ENCODE peak calls at places on chromosomes 11 and 22, in four cellular contexts. H, K, F and L are unnamed samples.

GRCh38 chr11:95283653-95284052 is 52.7 kb upstream of the SESN3 start:
- DNase-seq in F (no peak), K (no peak), H (no peak), L (no peak)

GRCh38 chr11:76787911-76788596 is 4.9 kb downstream of the TSKU start:
- DNase-seq in H (peak), F (peak), K (peak), L (peak)

GRCh38 chr11:7977251-7977917 is 9.8 kb upstream of the EIF3F start:
- DNase-seq in H (no peak), K (no peak), F (no peak), L (no peak)

GRCh38 chr11:46281374-46281831 is 3.9 kb downstream of the CREB3L1 start:
- DNase-seq in H (no peak), F (peak), K (no peak), L (no peak)

GRCh38 chr11:31690041-31690440 is 121.1 kb downstream of the PAX6 start:
- DNase-seq in F (no peak), K (no peak), H (no peak), L (no peak)

GRCh38 chr22:26748845-26749244 is 91.5 kb downstream of the MIAT start:
- DNase-seq in H (no peak), K (no peak), F (no peak), L (no peak)

GRCh38 chr11:104967493-104968364 is 645 bp downstream of the CASP4 start:
- DNase-seq in F (no peak), H (no peak), K (no peak), L (no peak)

GRCh38 chr11:93494341-93494740 is 48.9 kb downstream of the SMCO4 start:
- DNase-seq in H (no peak), F (no peak), K (no peak), L (no peak)

GRCh38 chr22:32862936-32863661 is 61.6 kb downstream of the TIMP3 start:
- DNase-seq in K (no peak), F (no peak), H (no peak), L (no peak)

GRCh38 chr11:111624602-111625001 is 22.4 kb downstream of the SIK2 start:
- DNase-seq in H (peak), K (no peak), F (no peak), L (no peak)

GRCh38 chr11:11270236-11270775 is 82.7 kb downstream of the CSNK2A3 start:
- DNase-seq in H (no peak), F (no peak), K (no peak), L (no peak)

GRCh38 chr22:17268501-17269223 is 49.4 kb upstream of the ADA2 start:
- DNase-seq in F (peak), H (no peak), K (no peak), L (no peak)

GRCh38 chr11:69012092-69013008 is 696 bp downstream of the MRGPRF start:
- DNase-seq in F (no peak), K (no peak), H (no peak), L (peak)

GRCh38 chr11:10109836-10110235 is 184.2 kb downstream of the SBF2 start:
- DNase-seq in F (no peak), K (no peak), H (no peak), L (no peak)

GRCh38 chr22:45502215-45503070 is at the start of gene FBLN1:
- DNase-seq in K (no peak), H (peak), F (peak), L (peak)

GRCh38 chr11:69828276-69828970 is 9.2 kb upstream of the FGF3 start:
- DNase-seq in F (no peak), H (no peak), K (no peak), L (no peak)

GRCh38 chr11:89443366-89444303 is 47.5 kb downstream of the NOX4 start:
- DNase-seq in H (no peak), K (no peak), F (no peak), L (peak)

GRCh38 chr11:64234840-64235379 is 526 bp downstream of the VEGFB start:
- DNase-seq in F (peak), K (no peak), H (no peak), L (peak)

GRCh38 chr11:118916842-118917388 is 8.8 kb downstream of the BCL9L start:
- DNase-seq in H (peak), F (no peak), K (no peak), L (no peak)

GRCh38 chr22:43126506-43127165 is 16.1 kb downstream of the BIK start:
- DNase-seq in H (peak), F (peak), K (peak), L (peak)

GRCh38 chr11:127225619-127226018 is 225.0 kb upstream of the KIRREL3 start:
- DNase-seq in K (no peak), H (no peak), F (no peak), L (no peak)

GRCh38 chr11:127226376-127226775 is 225.8 kb upstream of the KIRREL3 start:
- DNase-seq in K (no peak), F (no peak), H (no peak), L (no peak)

GRCh38 chr11:127223633-127224032 is 223.1 kb upstream of the KIRREL3 start:
- DNase-seq in F (no peak), K (no peak), H (no peak), L (no peak)

GRCh38 chr11:127224276-127224675 is 223.7 kb upstream of the KIRREL3 start:
- DNase-seq in K (no peak), H (no peak), F (no peak), L (no peak)

DNA sequence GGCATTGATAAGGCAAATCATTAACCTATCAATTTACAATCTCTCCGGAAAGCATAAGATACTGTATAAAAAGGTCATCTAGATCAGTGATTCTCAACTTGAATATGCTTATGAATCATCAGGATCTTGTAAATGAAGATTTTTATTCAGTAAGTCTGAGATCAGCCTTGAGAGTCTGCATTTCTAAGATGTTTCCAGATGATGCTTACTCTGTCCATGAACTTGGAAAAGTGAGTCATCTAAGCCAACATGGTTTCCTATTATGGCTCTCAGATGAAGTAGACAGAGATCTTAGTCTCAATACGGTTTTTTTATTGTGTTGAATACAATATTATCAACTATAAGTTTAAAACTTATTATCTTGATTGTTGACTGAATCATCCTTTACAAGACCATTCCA is 226.4 kb upstream of the KIRREL3 start:
- DNase-seq in F (no peak), H (no peak), K (no peak), L (no peak)
- TF ChIP-seq ELF1 in F (no peak), H (no peak), K (no peak), L (no peak)

GRCh38 chr11:47516155-47516554 is 36.8 kb downstream of the CELF1 start:
- DNase-seq in K (no peak), H (no peak), F (no peak), L (no peak)

GRCh38 chr11:47514825-47515647 is 37.9 kb downstream of the CELF1 start:
- DNase-seq in K (no peak), F (peak), H (no peak), L (no peak)

GRCh38 chr11:47518212-47518959 is 34.5 kb downstream of the CELF1 start:
- DNase-seq in K (no peak), F (no peak), H (no peak), L (no peak)

GRCh38 chr11:47512701-47513100 is 40.2 kb downstream of the CELF1 start:
- DNase-seq in K (no peak), F (no peak), H (no peak), L (no peak)

GRCh38 chr11:47516984-47517853 is 35.7 kb downstream of the CELF1 start:
- DNase-seq in K (no peak), H (peak), F (no peak), L (no peak)
- H3K4me2 ChIP-seq in K (no peak), H (peak), F (no peak), L (no peak)

GRCh38 chr11:65891180-65892136 is 985 bp downstream of the CCDC85B start:
- DNase-seq in H (peak), K (no peak), F (peak), L (peak)
- TF ChIP-seq ELF1 in H (peak), K (no peak), F (no peak), L (peak)

DNA sequence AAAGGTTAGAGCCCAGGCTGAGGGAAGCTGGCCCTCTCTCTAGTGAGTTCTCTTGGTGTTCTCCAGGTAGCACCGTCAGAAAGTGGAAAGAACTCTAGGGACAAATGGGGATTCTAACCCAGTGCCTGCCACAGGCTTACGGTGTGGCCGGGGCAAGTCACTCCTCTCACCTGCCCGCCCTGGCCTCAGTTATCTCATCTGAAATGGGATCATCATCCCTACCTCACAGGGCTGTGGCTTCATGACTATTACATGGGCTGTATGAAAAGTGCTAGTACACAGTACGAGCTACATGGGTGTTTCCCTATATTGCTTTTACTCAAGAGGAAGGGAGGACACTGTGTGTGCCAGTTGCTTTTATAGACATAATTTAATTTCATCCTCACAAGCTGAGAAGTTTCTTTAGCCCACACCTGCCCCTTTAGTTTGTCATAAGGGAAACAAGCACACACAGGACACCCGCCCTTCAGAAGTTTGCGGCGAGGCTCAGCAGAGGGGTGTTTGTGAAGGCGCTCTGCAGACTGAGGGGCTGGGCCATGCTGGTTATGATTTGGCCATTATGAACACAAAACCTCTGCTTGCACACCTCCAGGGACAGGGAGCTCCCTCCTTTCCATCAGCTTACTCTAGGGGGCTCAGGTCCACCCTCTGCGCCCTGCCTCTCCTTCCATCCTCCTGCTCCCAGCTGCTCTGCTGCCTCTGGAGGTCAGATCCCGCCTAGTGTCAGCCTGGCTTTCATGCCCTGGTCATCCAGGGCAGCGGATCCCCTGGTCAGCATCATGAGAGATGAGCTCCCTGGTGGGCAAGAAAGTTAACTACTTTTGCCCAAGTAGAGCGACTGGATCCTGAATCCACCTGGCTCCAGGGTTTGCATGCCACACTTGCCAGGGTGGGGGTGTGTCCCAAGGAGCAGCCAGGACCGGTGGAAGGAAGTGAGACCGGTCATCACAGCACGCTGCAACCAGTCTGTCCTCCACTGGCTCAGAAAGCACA is 1.2 kb downstream of the KLHL35 start:
- DNase-seq in H (no peak), F (peak), K (no peak), L (peak)
- H3K4me2 ChIP-seq in H (no peak), F (no peak), K (peak), L (no peak)

DNA sequence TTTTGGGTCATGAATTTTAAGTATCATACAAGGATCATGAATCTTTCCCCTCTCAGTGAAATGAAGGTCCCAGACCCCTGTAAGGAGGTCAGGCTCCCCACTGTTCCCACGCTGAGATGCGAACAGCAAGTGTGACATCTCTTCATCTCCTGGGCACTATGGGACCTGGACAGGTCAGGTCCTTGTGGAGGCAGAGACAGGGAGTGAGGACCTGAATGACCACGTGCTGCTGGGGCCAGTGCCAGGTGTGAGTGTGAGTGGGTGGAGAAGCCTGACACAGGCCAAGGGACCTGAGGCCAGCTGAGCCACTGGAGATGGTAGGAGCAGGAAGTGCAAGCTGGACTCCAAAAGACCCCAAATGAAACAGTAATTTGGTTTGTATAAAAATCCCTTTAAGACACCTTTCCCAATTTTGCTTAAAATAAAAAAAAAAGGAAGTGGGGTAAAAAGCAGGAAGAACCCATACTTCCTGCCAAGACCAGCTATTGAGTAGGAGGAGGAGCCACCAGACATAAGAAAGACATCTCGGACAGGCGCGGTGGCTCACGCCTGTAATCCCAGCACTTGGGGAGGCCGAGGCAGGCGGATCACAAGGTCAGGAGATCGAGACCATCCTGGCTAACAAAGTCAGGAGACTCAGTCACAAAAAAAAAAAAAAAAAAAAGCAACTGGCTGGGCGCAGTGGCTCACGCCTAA is 35.4 kb upstream of the SERPIND1 start:
- DNase-seq in K (no peak), H (no peak), F (no peak), L (no peak)
- TF ChIP-seq ELF1 in K (no peak), H (no peak), F (no peak), L (no peak)